ENCODE peak calls at places on chromosome 2, in ten cellular contexts. R is lower lobe of right lung; D is bronchial epithelial cell; S is transverse colon; B is GM23338; E is GM10248; I is CD4-positive, alpha-beta T cell; Y is HCT116; T is MCF 10A; U is astrocyte of the spinal cord. P is an unnamed sample.

GRCh38 chr2:128978155-128978707 is 659.6 kb upstream of the HS6ST1 start:
- DNase-seq in E (no peak), R (no peak), S (peak; percentile 10), B (peak; percentile 11), Y (no peak), I (no peak), U (no peak), D (peak; percentile 74), T (no peak), P (no peak)

GRCh38 chr2:187654535-187654934 is 100.3 kb upstream of the TFPI start:
- DNase-seq in R (no peak), E (no peak), U (no peak), Y (no peak), B (peak; percentile 45), T (peak; percentile 9), D (no peak), S (no peak), I (no peak), P (no peak)

GRCh38 chr2:54471221-54471711 is 15.1 kb downstream of the SPTBN1 start:
- DNase-seq in I (no peak), Y (no peak), U (peak; percentile 64), E (peak; percentile 39), D (peak; percentile 36), T (peak; percentile 63), R (no peak), B (no peak), S (no peak), P (no peak)

GRCh38 chr2:100205128-100205527 is 62.7 kb upstream of the AFF3 start:
- DNase-seq in T (no peak), I (no peak), D (no peak), B (no peak), R (no peak), Y (no peak), U (no peak), E (no peak), S (no peak), P (no peak)

GRCh38 chr2:100289020-100289419 is 33.3 kb downstream of the LONRF2 start:
- DNase-seq in I (no peak), S (no peak), T (peak; percentile 11), B (no peak), D (no peak), Y (no peak), U (no peak), E (no peak), R (no peak), P (no peak)

GRCh38 chr2:96489673-96490072 is 15.5 kb downstream of the NEURL3 start:
- DNase-seq in U (no peak), T (no peak), E (no peak), Y (no peak), S (no peak), B (no peak), I (no peak), R (no peak), D (no peak), P (no peak)

GRCh38 chr2:33363599-33364300 is 112.7 kb upstream of the RASGRP3 start:
- DNase-seq in T (no peak), B (no peak), S (no peak), R (no peak), D (peak; percentile 72), U (no peak), Y (no peak), E (no peak), I (no peak), P (no peak)

GRCh38 chr2:127570282-127571250 is 35.1 kb downstream of the MYO7B start:
- DNase-seq in R (no peak), U (peak; percentile 14), E (no peak), T (no peak), Y (no peak), B (no peak), I (no peak), S (no peak), D (peak; percentile 12), P (peak; percentile 59)

GRCh38 chr2:20609349-20609994 is 41.4 kb downstream of the HS1BP3 start:
- DNase-seq in D (no peak), Y (no peak), E (no peak), S (peak; percentile 42), U (peak; percentile 72), R (peak; percentile 30), I (no peak), B (no peak), T (peak; percentile 78), P (peak; percentile 33)

GRCh38 chr2:68093634-68094033 is 30.8 kb upstream of the C1D start:
- DNase-seq in I (no peak), Y (no peak), D (no peak), E (no peak), B (no peak), R (no peak), S (no peak), T (no peak), U (no peak), P (no peak)

GRCh38 chr2:173523497-173523896 is 168.8 kb downstream of the CDCA7 start:
- DNase-seq in I (no peak), D (no peak), S (no peak), E (no peak), U (no peak), R (no peak), T (no peak), B (no peak), Y (no peak), P (no peak)

DNA sequence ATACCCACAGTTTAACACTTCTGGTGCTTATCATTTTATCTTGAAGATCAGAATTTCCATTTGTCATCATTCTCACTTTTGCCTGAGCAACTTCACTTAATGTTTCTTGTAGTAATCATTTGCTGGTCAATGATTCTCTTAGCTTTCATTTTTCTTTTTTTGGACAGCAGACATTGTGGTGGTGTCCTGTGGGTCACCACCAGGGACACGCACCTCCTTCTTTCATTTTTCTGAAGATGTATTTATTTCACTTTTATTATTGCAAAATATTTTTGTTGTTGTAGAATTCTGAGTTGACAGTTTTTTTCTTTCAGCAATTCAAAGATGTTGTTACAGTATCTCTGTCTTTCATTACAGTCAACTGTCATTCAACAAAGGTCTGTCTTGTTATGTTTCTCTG is 84.3 kb downstream of the FAM168B start:
- DNase-seq in R (no peak), U (no peak), T (no peak), I (no peak), Y (no peak), D (no peak), E (no peak), B (no peak), S (no peak), P (no peak)
- TF ChIP-seq CTCF in R (no peak), U (no peak), T (no peak), I (no peak), Y (no peak), D (no peak), E (no peak), B (no peak), S (no peak), P (no peak)

DNA sequence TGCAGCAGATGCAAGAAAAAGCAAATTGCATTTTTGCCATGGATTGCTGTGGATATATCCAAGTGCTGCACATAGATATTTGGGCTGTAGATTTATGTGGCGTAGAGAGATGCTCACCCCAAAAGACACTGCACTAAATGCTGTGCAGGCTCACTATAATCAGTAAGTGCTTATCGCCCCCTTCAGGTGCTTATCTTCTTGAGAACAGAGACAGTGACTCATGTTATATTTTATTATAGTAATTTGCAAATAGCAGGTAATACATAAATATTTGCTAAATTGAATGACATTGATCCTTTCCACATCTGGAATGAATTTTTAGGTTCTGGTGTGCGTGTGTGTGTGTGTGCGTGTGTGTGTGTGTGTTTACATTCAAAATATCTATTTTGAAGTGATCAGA is 36.8 kb upstream of the PLEKHM3 start:
- DNase-seq in I (no peak), B (peak; percentile 86), U (peak; percentile 39), D (peak; percentile 59), T (peak; percentile 50), R (no peak), E (no peak), Y (peak; percentile 26), S (no peak), P (no peak)
- TF ChIP-seq CTCF in I (peak; percentile 15), B (peak; percentile 82), U (peak; percentile 52), D (peak; percentile 32), T (no peak), R (peak; percentile 21), E (peak; percentile 32), Y (peak; percentile 48), S (peak; percentile 42), P (peak; percentile 65)

GRCh38 chr2:218980800-218981389 is 4.1 kb downstream of the FEV start:
- DNase-seq in U (no peak), B (peak; percentile 37), Y (no peak), T (no peak), I (no peak), R (no peak), D (no peak), E (no peak), S (no peak), P (peak; percentile 55)
- TF ChIP-seq CTCF in U (no peak), B (peak; percentile 40), Y (no peak), T (no peak), I (no peak), R (no peak), D (no peak), E (no peak), S (no peak), P (no peak)

GRCh38 chr2:149332364-149332763 is 2.0 kb downstream of the LYPD6 start:
- DNase-seq in Y (no peak), T (no peak), R (no peak), I (no peak), S (no peak), E (no peak), D (no peak), B (no peak), U (no peak), P (no peak)

GRCh38 chr2:149331023-149331400 is 625 bp downstream of the LYPD6 start:
- DNase-seq in D (no peak), E (no peak), I (no peak), U (no peak), T (no peak), Y (no peak), B (peak; percentile 37), R (no peak), S (no peak), P (no peak)

GRCh38 chr2:149329470-149330126 is 789 bp upstream of the LYPD6 start:
- DNase-seq in Y (peak; percentile 53), R (peak; percentile 54), E (peak; percentile 22), I (no peak), U (peak; percentile 64), S (peak; percentile 59), D (peak; percentile 54), T (peak; percentile 68), B (peak; percentile 87), P (no peak)

GRCh38 chr2:149329068-149329467 is 1.3 kb upstream of the LYPD6 start:
- DNase-seq in I (no peak), B (peak; percentile 68), Y (peak; percentile 16), R (no peak), U (no peak), E (no peak), S (no peak), T (peak; percentile 2), D (no peak), P (no peak)

GRCh38 chr2:149330127-149331022 is at the start of gene LYPD6:
- DNase-seq in U (peak; percentile 74), Y (peak; percentile 38), R (peak; percentile 74), B (peak; percentile 89), I (no peak), E (peak; percentile 45), S (peak; percentile 73), T (peak; percentile 80), D (peak; percentile 42), P (no peak)
- TF ChIP-seq CTCF in U (peak; percentile 17), Y (peak; percentile 9), R (no peak), B (no peak), I (no peak), E (no peak), S (no peak), T (peak; percentile 11), D (no peak), P (peak; percentile 37)

P was measured in chondrocyte.